ENCODE peak calls at places on chromosomes 11 and 22, in ten cellular contexts. P, S, E, J, N, F, Y, L, A and V are unnamed samples. For H3K4me1 and H3K27me3, the result is how much of the 10 kb centered on the place peaks cover.

GRCh38 chr11:96340555-96340885 is 2.5 kb downstream of the MAML2 start:
- DNase-seq in P (no peak), S (no peak), E (no peak), J (no peak), N (no peak), F (no peak), Y (no peak), L (no peak), A (no peak), V (no peak)

GRCh38 chr22:20155330-20156041 is 4.6 kb upstream of the CCDC188 start:
- DNase-seq in P (no peak), S (no peak), E (peak), J (no peak), N (no peak), F (no peak), Y (no peak), L (peak), A (no peak), V (no peak)

GRCh38 chr11:304915-305833 is 2.4 kb upstream of the IFITM2 start:
- DNase-seq in P (peak), S (peak), E (peak), J (peak), N (peak), F (peak), Y (peak), L (peak), A (no peak), V (no peak)

GRCh38 chr22:40610329-40610850 is 26.1 kb downstream of the MRTFA start:
- DNase-seq in P (no peak), S (no peak), E (no peak), J (no peak), N (no peak), F (no peak), Y (no peak), L (no peak), A (no peak), V (no peak)

GRCh38 chr11:69919659-69920499 is 100.7 kb upstream of the FGF3 start:
- DNase-seq in P (peak), S (no peak), E (no peak), J (peak), N (no peak), F (peak), Y (peak), L (no peak), A (no peak), V (no peak)

GRCh38 chr11:130124096-130124495 is 35.5 kb upstream of the ST14 start:
- DNase-seq in P (peak), S (peak), E (peak), J (peak), N (no peak), F (peak), Y (no peak), L (peak), A (peak), V (peak)

GRCh38 chr11:46367244-46367915 is 14.1 kb upstream of the MDK start:
- DNase-seq in P (no peak), S (peak), E (peak), J (peak), N (no peak), F (peak), Y (peak), L (peak), A (no peak), V (no peak)

GRCh38 chr11:116171271-116172140 is 601.3 kb downstream of the BUD13 start:
- DNase-seq in P (no peak), S (no peak), E (no peak), J (no peak), N (no peak), F (no peak), Y (no peak), L (no peak), A (no peak), V (no peak)

GRCh38 chr11:44927174-44927661 is 23.5 kb downstream of the TP53I11 start:
- DNase-seq in P (peak), S (peak), E (peak), J (no peak), N (peak), F (peak), Y (peak), L (peak), A (no peak), V (no peak)

GRCh38 chr11:26331911-26332571 is at the start of gene ANO3:
- DNase-seq in P (peak), S (peak), E (peak), J (no peak), N (peak), F (peak), Y (peak), L (peak), A (no peak), V (no peak)

GRCh38 chr22:22431271-22432220 is 77.0 kb downstream of the ZNF280B start:
- DNase-seq in P (peak), S (peak), E (peak), J (peak), N (peak), F (peak), Y (peak), L (peak), A (no peak), V (no peak)

GRCh38 chr11:88295028-88295427 is 42.5 kb downstream of the CTSC start:
- DNase-seq in P (no peak), S (no peak), E (no peak), J (no peak), N (no peak), F (no peak), Y (no peak), L (no peak), A (no peak), V (no peak)

GRCh38 chr11:72683782-72684200 is 9.6 kb upstream of the PDE2A start:
- DNase-seq in P (peak), S (peak), E (peak), J (peak), N (peak), F (no peak), Y (peak), L (peak), A (no peak), V (no peak)

GRCh38 chr22:40739723-40740122 is 60.4 kb downstream of the MCHR1 start:
- DNase-seq in P (no peak), S (no peak), E (no peak), J (no peak), N (no peak), F (no peak), Y (no peak), L (no peak), A (no peak), V (no peak)

GRCh38 chr11:111878385-111878765 is 590 bp downstream of the FDXACB1 start:
- DNase-seq in P (no peak), S (no peak), E (no peak), J (no peak), N (peak), F (no peak), Y (no peak), L (no peak), A (no peak), V (no peak)

GRCh38 chr11:64347171-64347867 is 7.3 kb downstream of the CCDC88B start:
- DNase-seq in P (no peak), S (peak), E (no peak), J (no peak), N (no peak), F (no peak), Y (no peak), L (no peak), A (no peak), V (no peak)

GRCh38 chr11:114161486-114162250 is 102.2 kb downstream of the ZBTB16 start:
- DNase-seq in P (no peak), S (no peak), E (no peak), J (no peak), N (no peak), F (no peak), Y (no peak), L (no peak), A (no peak), V (no peak)

GRCh38 chr11:26622201-26622600 is 50.1 kb upstream of the MUC15 start:
- DNase-seq in P (no peak), S (peak), E (no peak), J (no peak), N (no peak), F (no peak), Y (no peak), L (no peak), A (no peak), V (no peak)

GRCh38 chr11:73565804-73566203 is 32.1 kb downstream of the FAM168A start:
- DNase-seq in P (no peak), S (no peak), E (no peak), J (no peak), N (peak), F (no peak), Y (no peak), L (no peak), A (no peak), V (no peak)

GRCh38 chr11:31940396-31941037 is 129.4 kb upstream of the PAX6 start:
- DNase-seq in P (no peak), S (no peak), E (no peak), J (no peak), N (no peak), F (no peak), Y (no peak), L (no peak), A (no peak), V (no peak)

GRCh38 chr22:34814260-34814659 is 251.7 kb upstream of the ISX start:
- DNase-seq in P (no peak), S (no peak), E (no peak), J (no peak), N (no peak), F (no peak), Y (no peak), L (no peak), A (no peak), V (no peak)

DNA sequence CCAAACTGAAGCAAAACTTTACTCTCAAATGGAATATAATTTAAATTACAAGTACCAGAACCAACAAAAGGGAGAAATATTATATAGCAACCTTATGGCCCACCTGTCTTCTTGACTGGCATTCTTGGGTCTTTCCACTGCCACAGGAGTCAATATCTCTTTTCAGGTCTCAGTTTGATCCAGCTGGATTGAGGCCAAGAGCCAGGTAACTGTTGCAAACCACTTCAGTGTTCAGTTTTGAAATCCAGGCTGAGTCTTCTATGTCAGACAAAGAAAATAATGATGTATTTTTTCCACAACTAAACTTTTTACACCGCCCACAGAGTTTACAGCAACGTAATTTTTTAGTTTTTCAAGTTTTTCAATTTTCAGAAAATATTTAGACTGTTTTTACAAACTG is 648 bp downstream of the DLG2 start:
- DNase-seq in P (no peak), S (no peak), E (peak), J (no peak), N (no peak), F (peak), Y (no peak), L (no peak), A (no peak), V (no peak)
- H3K4me1 ChIP-seq in P (under half), S (under half), E (under half), J (half or more), N (under half), F (under half), Y (under half), L (under half), A (under half), V (under half)

GRCh38 chr11:107707128-107707760 is 4.6 kb downstream of the SLN start:
- DNase-seq in P (no peak), S (no peak), E (no peak), J (no peak), N (no peak), F (no peak), Y (no peak), L (no peak), A (no peak), V (no peak)
- H3K4me3 ChIP-seq in P (no peak), S (no peak), E (no peak), J (no peak), N (no peak), F (no peak), Y (no peak), L (peak), A (no peak), V (no peak)

GRCh38 chr11:1560011-1560579 is 12.0 kb downstream of the DUSP8 start:
- DNase-seq in P (peak), S (no peak), E (no peak), J (no peak), N (no peak), F (no peak), Y (no peak), L (no peak), A (no peak), V (no peak)
- H3K27me3 ChIP-seq in P (under half), S (under half), E (under half), J (under half), N (under half), F (under half), Y (under half), L (under half), A (under half), V (under half)

GRCh38 chr22:48627966-48628365 is 1199.7 kb downstream of the BRD1 start:
- DNase-seq in P (no peak), S (no peak), E (no peak), J (no peak), N (no peak), F (no peak), Y (no peak), L (no peak), A (no peak), V (no peak)
- H3K4me1 ChIP-seq in P (under half), S (under half), E (under half), J (half or more), N (under half), F (under half), Y (under half), L (under half), A (under half), V (under half)

GRCh38 chr11:5626191-5626590 is 1.4 kb downstream of the TRIM34 start:
- DNase-seq in P (no peak), S (no peak), E (no peak), J (no peak), N (no peak), F (no peak), Y (no peak), L (no peak), A (no peak), V (no peak)

GRCh38 chr11:5624489-5625278 is at the start of gene TRIM34:
- DNase-seq in P (peak), S (peak), E (peak), J (peak), N (no peak), F (peak), Y (peak), L (no peak), A (no peak), V (no peak)

GRCh38 chr11:5621580-5621979 is 3.2 kb upstream of the TRIM34 start:
- DNase-seq in P (no peak), S (no peak), E (no peak), J (no peak), N (no peak), F (no peak), Y (no peak), L (no peak), A (no peak), V (no peak)

GRCh38 chr11:5622802-5623201 is 2.0 kb upstream of the TRIM34 start:
- DNase-seq in P (no peak), S (no peak), E (no peak), J (no peak), N (no peak), F (no peak), Y (no peak), L (no peak), A (no peak), V (no peak)

GRCh38 chr11:5625281-5625680 is 480 bp downstream of the TRIM34 start:
- DNase-seq in P (no peak), S (no peak), E (no peak), J (no peak), N (no peak), F (no peak), Y (no peak), L (no peak), A (no peak), V (no peak)
- H3K4me3 ChIP-seq in P (peak), S (peak), E (peak), J (peak), N (no peak), F (peak), Y (peak), L (peak), A (peak), V (peak)

DNA sequence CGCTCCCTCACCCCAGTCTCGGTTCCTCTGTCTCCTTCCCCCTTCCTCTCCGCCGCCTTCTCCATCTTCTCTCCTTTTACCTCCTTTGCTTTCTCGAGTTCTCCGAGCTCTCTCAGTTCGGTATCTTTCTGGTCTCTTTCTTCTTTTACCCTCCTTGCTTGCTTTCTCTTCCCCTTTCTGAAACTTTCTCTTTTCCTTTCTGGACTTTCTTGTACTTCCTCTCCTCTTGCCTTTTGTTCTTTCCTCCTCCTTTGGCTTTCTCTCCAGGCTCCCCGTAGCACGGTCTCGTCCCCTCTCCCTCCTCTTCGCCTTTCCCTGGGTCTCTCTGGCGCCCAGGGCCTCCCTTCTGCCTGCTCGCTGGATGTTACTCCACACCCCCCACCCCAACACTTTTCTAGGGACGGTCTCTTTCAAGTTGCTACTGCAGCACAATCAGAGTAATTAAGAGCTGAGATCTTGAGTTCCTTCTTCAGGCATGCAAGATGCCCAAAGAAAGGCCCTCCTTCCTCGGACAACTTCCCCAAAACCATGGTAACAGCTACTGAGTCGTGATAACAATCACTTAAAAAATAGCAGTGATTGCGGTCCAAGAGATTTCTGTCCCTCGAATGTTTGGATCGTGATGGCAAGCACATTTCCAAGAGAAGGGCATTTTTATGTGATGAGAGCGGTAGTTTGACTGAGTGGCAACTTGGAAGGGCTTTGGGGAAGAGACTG is 487 bp upstream of the TENM4 start:
- DNase-seq in P (no peak), S (no peak), E (no peak), J (no peak), N (no peak), F (no peak), Y (peak), L (no peak), A (no peak), V (no peak)
- H3K27me3 ChIP-seq in P (under half), S (under half), E (half or more), J (half or more), N (under half), F (under half), Y (under half), L (under half), A (under half), V (under half)

DNA sequence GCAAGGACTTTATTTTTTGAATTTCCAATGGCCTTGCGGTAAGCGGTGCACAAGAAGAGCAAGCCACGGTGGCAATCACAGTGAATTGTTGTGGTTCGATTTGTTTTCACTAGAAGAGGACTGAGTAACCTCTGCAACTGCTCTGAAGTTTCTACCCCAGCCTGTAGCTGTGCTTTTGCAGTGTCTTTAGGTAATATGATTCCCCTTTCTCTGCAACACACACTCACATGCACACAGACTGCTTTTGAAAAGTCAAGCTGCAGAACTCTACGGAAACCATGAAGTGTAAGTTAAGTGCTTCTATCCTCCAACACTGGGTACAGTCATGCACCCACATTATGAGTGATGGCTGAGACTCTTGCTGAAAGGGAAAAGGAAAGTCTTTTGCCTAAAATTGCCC is 38.4 kb downstream of the CD44 start:
- DNase-seq in P (no peak), S (no peak), E (no peak), J (no peak), N (no peak), F (no peak), Y (no peak), L (no peak), A (no peak), V (no peak)
- H3K4me1 ChIP-seq in P (under half), S (half or more), E (half or more), J (half or more), N (under half), F (half or more), Y (under half), L (under half), A (under half), V (half or more)

DNA sequence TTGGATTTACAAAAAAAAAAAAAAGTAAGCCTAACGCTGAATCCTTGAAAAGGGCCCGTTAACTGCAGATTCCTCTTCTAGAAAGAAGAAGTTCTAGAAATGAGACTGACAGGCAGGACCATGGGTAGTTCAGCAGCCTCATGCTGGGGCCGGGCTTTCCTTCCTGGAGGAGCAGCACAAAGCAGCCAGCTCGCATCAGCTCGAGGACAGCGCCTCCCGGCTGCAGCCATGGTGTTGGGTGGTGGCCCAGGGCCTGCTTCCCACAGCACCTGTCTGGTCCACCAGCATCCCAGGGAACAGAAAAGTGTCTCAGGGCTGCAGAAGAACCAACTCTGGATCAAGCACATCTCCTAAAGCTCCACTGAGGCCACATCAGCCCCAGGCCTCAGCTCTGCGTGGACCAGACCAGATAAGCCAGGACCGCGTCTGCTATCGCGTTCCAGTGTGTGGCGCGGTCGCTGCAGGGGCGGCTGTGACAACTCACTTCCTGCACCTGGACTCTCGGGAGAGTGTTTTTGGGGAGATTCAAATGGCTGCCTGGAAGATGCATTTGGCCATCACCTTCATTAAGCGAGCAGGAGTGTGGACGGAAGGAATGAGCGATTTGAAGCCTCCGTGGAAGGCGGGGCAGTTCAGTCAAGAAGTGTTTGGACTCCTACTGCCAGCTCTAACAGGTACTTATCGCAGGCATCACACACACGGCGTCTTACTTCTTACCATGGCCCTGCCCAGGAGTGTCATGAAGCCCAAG is 53.5 kb downstream of the MYH9 start:
- DNase-seq in P (peak), S (peak), E (no peak), J (no peak), N (no peak), F (peak), Y (no peak), L (no peak), A (no peak), V (no peak)
- H3K4me3 ChIP-seq in P (no peak), S (peak), E (no peak), J (no peak), N (no peak), F (no peak), Y (no peak), L (no peak), A (peak), V (no peak)